ENCODE peak calls at places on chromosomes 3 and 15, in five cellular contexts. One of them, this sample, is unnamed. For H3K9me3, the result is how much of the 10 kb centered on the place peaks cover.

GRCh38 chr3:4771238-4771637 is 208.0 kb upstream of the BHLHE40 start:
- DNase-seq in gastrocnemius medialis: no peak
- DNase-seq in astrocyte: no peak
- DNase-seq in iPS DF 6.9: no peak
- DNase-seq in spleen: no peak
- DNase-seq in this sample: no peak

GRCh38 chr3:128152419-128153155 is 694 bp upstream of the EEFSEC start:
- DNase-seq in gastrocnemius medialis: no peak
- DNase-seq in astrocyte: peak
- DNase-seq in iPS DF 6.9: no peak
- DNase-seq in spleen: no peak
- DNase-seq in this sample: no peak

GRCh38 chr3:42755681-42756578 is 17.1 kb downstream of the CCDC13 start:
- DNase-seq in gastrocnemius medialis: no peak
- DNase-seq in astrocyte: no peak
- DNase-seq in iPS DF 6.9: no peak
- DNase-seq in spleen: no peak
- DNase-seq in this sample: no peak

GRCh38 chr3:9230596-9230995 is 18.9 kb downstream of the SRGAP3 start:
- DNase-seq in gastrocnemius medialis: no peak
- DNase-seq in astrocyte: peak
- DNase-seq in iPS DF 6.9: no peak
- DNase-seq in spleen: no peak
- DNase-seq in this sample: no peak

GRCh38 chr15:80010131-80010673 is 39.2 kb upstream of the BCL2A1 start:
- DNase-seq in gastrocnemius medialis: no peak
- DNase-seq in astrocyte: no peak
- DNase-seq in iPS DF 6.9: no peak
- DNase-seq in spleen: no peak
- DNase-seq in this sample: no peak

GRCh38 chr15:101187820-101188516 is 63.9 kb downstream of the CHSY1 start:
- DNase-seq in gastrocnemius medialis: no peak
- DNase-seq in astrocyte: peak
- DNase-seq in iPS DF 6.9: no peak
- DNase-seq in spleen: no peak
- DNase-seq in this sample: no peak

GRCh38 chr3:185508330-185508729 is 9.5 kb upstream of the TMEM41A start:
- DNase-seq in gastrocnemius medialis: no peak
- DNase-seq in astrocyte: no peak
- DNase-seq in iPS DF 6.9: no peak
- DNase-seq in spleen: no peak
- DNase-seq in this sample: no peak

GRCh38 chr3:117399311-117400068 is 689.9 kb downstream of the TUSC7 start:
- DNase-seq in gastrocnemius medialis: no peak
- DNase-seq in astrocyte: peak
- DNase-seq in iPS DF 6.9: peak
- DNase-seq in spleen: no peak
- DNase-seq in this sample: no peak

GRCh38 chr3:122902326-122902725 is 107.5 kb downstream of the SLC49A4 start:
- DNase-seq in gastrocnemius medialis: no peak
- DNase-seq in astrocyte: no peak
- DNase-seq in iPS DF 6.9: no peak
- DNase-seq in spleen: no peak
- DNase-seq in this sample: no peak

GRCh38 chr3:161913786-161914389 is 417.3 kb downstream of the OTOL1 start:
- DNase-seq in gastrocnemius medialis: no peak
- DNase-seq in astrocyte: peak
- DNase-seq in iPS DF 6.9: no peak
- DNase-seq in spleen: no peak
- DNase-seq in this sample: no peak

GRCh38 chr3:104412608-104413580 is 953.8 kb upstream of the ALCAM start:
- DNase-seq in gastrocnemius medialis: no peak
- DNase-seq in astrocyte: no peak
- DNase-seq in iPS DF 6.9: no peak
- DNase-seq in spleen: no peak
- DNase-seq in this sample: no peak

GRCh38 chr3:120498947-120499346 is 48.2 kb upstream of the FSTL1 start:
- DNase-seq in gastrocnemius medialis: no peak
- DNase-seq in astrocyte: peak
- DNase-seq in iPS DF 6.9: no peak
- DNase-seq in spleen: no peak
- DNase-seq in this sample: no peak

GRCh38 chr3:19331931-19332330 is 183.6 kb downstream of the KCNH8 start:
- DNase-seq in gastrocnemius medialis: no peak
- DNase-seq in astrocyte: no peak
- DNase-seq in iPS DF 6.9: no peak
- DNase-seq in spleen: no peak
- DNase-seq in this sample: no peak

GRCh38 chr3:144868506-144868905 is 896.9 kb downstream of the DIPK2A start:
- DNase-seq in gastrocnemius medialis: no peak
- DNase-seq in astrocyte: no peak
- DNase-seq in iPS DF 6.9: no peak
- DNase-seq in spleen: no peak
- DNase-seq in this sample: no peak

GRCh38 chr3:196284396-196284795 is 3.1 kb downstream of the PCYT1A start:
- DNase-seq in gastrocnemius medialis: no peak
- DNase-seq in astrocyte: no peak
- DNase-seq in iPS DF 6.9: no peak
- DNase-seq in spleen: no peak
- DNase-seq in this sample: no peak

GRCh38 chr3:58462829-58463180 is 29.1 kb upstream of the KCTD6 start:
- DNase-seq in gastrocnemius medialis: no peak
- DNase-seq in astrocyte: no peak
- DNase-seq in iPS DF 6.9: no peak
- DNase-seq in spleen: no peak
- DNase-seq in this sample: no peak

GRCh38 chr3:52343946-52344600 is 28.0 kb downstream of the DNAH1 start:
- DNase-seq in gastrocnemius medialis: no peak
- DNase-seq in astrocyte: no peak
- DNase-seq in iPS DF 6.9: no peak
- DNase-seq in spleen: no peak
- DNase-seq in this sample: no peak

GRCh38 chr15:34043391-34043790 is 4.4 kb upstream of the AVEN start:
- DNase-seq in gastrocnemius medialis: no peak
- DNase-seq in astrocyte: no peak
- DNase-seq in iPS DF 6.9: no peak
- DNase-seq in spleen: no peak
- DNase-seq in this sample: no peak

GRCh38 chr15:77659350-77660321 is 26.9 kb upstream of the LINGO1 start:
- DNase-seq in gastrocnemius medialis: no peak
- DNase-seq in astrocyte: peak
- DNase-seq in iPS DF 6.9: no peak
- DNase-seq in spleen: no peak
- DNase-seq in this sample: no peak

GRCh38 chr3:31247850-31248618 is 284.7 kb upstream of the STT3B start:
- DNase-seq in gastrocnemius medialis: no peak
- DNase-seq in astrocyte: peak
- DNase-seq in iPS DF 6.9: no peak
- DNase-seq in spleen: no peak
- DNase-seq in this sample: no peak

GRCh38 chr3:145649368-145649887 is 511.6 kb downstream of the PLOD2 start:
- DNase-seq in gastrocnemius medialis: no peak
- DNase-seq in astrocyte: no peak
- DNase-seq in iPS DF 6.9: no peak
- DNase-seq in spleen: no peak
- DNase-seq in this sample: no peak

GRCh38 chr3:153103406-153103945 is 58.5 kb upstream of the RAP2B start:
- DNase-seq in gastrocnemius medialis: no peak
- DNase-seq in astrocyte: no peak
- DNase-seq in iPS DF 6.9: no peak
- DNase-seq in spleen: no peak
- DNase-seq in this sample: no peak

GRCh38 chr15:34327906-34328305 is 9.7 kb downstream of the SLC12A6 start:
- DNase-seq in gastrocnemius medialis: no peak
- DNase-seq in astrocyte: no peak
- DNase-seq in iPS DF 6.9: no peak
- DNase-seq in spleen: no peak
- DNase-seq in this sample: no peak

GRCh38 chr3:111764645-111765091 is 94.4 kb upstream of the PHLDB2 start:
- DNase-seq in gastrocnemius medialis: no peak
- DNase-seq in astrocyte: peak
- DNase-seq in iPS DF 6.9: no peak
- DNase-seq in spleen: no peak
- DNase-seq in this sample: no peak

GRCh38 chr3:126180477-126181397 is at the start of gene ALDH1L1:
- DNase-seq in gastrocnemius medialis: peak
- DNase-seq in astrocyte: peak
- DNase-seq in iPS DF 6.9: no peak
- DNase-seq in spleen: no peak
- DNase-seq in this sample: no peak

GRCh38 chr15:40441736-40442531 is 1.2 kb downstream of the BAHD1 start:
- DNase-seq in gastrocnemius medialis: no peak
- DNase-seq in astrocyte: no peak
- DNase-seq in iPS DF 6.9: no peak
- DNase-seq in spleen: peak
- DNase-seq in this sample: peak

GRCh38 chr15:98658831-98659699 is 10.7 kb downstream of the IGF1R start:
- DNase-seq in gastrocnemius medialis: peak
- DNase-seq in astrocyte: peak
- DNase-seq in iPS DF 6.9: no peak
- DNase-seq in spleen: no peak
- DNase-seq in this sample: no peak

GRCh38 chr3:64011685-64012084 is 11.6 kb downstream of the PSMD6 start:
- DNase-seq in gastrocnemius medialis: no peak
- DNase-seq in astrocyte: peak
- DNase-seq in iPS DF 6.9: no peak
- DNase-seq in spleen: no peak
- DNase-seq in this sample: no peak

GRCh38 chr3:49469037-49469875 is 811 bp upstream of the DAG1 start:
- DNase-seq in gastrocnemius medialis: peak
- DNase-seq in astrocyte: peak
- DNase-seq in iPS DF 6.9: no peak
- DNase-seq in spleen: peak
- DNase-seq in this sample: no peak

GRCh38 chr3:169171739-169172138 is 491.8 kb downstream of the MECOM start:
- DNase-seq in gastrocnemius medialis: no peak
- DNase-seq in astrocyte: no peak
- DNase-seq in iPS DF 6.9: no peak
- DNase-seq in spleen: no peak
- DNase-seq in this sample: no peak

DNA sequence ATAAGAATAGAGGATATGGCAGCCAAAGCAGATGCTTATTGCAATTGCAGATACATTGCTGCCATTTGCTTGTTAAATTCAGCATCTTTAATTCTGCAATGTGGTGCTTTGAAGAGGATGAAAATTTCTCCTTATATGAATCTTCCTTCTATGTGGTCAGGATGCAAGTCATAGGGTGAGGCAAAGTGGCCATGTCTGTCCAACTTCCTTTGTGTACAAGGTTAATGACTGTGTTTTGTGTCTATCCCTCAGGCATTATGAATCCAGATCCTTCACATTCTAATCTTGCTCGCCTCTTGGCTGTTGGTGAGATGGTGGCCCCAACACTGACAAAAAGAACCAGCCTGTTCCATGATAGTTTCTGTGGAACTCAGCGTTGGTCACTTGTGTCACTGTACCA is 550.3 kb downstream of the AGBL1 start:
- DNase-seq in gastrocnemius medialis: no peak
- DNase-seq in astrocyte: no peak
- DNase-seq in iPS DF 6.9: no peak
- DNase-seq in spleen: no peak
- DNase-seq in this sample: no peak
- H3K9me3 ChIP-seq in gastrocnemius medialis: under half
- H3K9me3 ChIP-seq in astrocyte: under half
- H3K9me3 ChIP-seq in iPS DF 6.9: under half
- H3K9me3 ChIP-seq in spleen: under half
- H3K9me3 ChIP-seq in this sample: under half

GRCh38 chr15:97126556-97127233 is 796.2 kb downstream of the NR2F2 start:
- DNase-seq in gastrocnemius medialis: no peak
- DNase-seq in astrocyte: no peak
- DNase-seq in iPS DF 6.9: no peak
- DNase-seq in spleen: no peak
- DNase-seq in this sample: no peak
- H3K9me3 ChIP-seq in gastrocnemius medialis: under half
- H3K9me3 ChIP-seq in astrocyte: under half
- H3K9me3 ChIP-seq in iPS DF 6.9: under half
- H3K9me3 ChIP-seq in spleen: under half
- H3K9me3 ChIP-seq in this sample: under half

DNA sequence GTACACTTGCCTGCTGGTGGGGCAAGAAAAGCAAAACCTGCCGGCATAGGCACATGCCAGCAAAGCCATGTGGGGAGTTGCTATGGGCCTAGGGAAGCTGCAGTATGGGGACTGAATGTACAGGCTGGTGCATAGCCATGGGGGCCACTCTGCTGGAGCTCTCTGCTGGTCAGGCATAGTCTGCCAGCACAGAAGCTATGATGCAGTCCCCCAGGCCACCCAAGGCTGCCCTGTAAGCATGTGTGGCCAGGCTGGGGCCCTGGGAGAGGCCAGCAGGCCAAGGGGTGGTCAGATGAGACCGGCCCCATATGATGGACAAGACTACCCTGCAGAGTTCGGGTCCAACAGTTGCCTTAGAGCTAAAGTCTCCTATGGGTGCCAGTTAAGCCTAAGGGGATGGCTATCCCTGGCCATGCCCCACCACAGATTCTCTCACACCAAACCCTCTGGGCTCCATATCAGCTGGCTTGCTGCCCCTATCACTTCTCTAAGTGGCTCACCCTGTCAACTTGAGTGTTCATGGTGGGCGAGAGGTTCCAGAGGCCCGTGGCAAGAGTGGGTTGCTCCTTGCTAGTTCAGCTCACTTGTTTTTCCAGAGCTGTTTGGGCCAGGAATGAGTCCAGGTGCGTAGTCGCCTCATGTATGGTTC is 41.8 kb downstream of the CEP63 start:
- DNase-seq in gastrocnemius medialis: no peak
- DNase-seq in astrocyte: no peak
- DNase-seq in iPS DF 6.9: no peak
- DNase-seq in spleen: no peak
- DNase-seq in this sample: no peak
- H3K9me3 ChIP-seq in gastrocnemius medialis: under half
- H3K9me3 ChIP-seq in astrocyte: under half
- H3K9me3 ChIP-seq in iPS DF 6.9: under half
- H3K9me3 ChIP-seq in spleen: under half
- H3K9me3 ChIP-seq in this sample: under half

DNA sequence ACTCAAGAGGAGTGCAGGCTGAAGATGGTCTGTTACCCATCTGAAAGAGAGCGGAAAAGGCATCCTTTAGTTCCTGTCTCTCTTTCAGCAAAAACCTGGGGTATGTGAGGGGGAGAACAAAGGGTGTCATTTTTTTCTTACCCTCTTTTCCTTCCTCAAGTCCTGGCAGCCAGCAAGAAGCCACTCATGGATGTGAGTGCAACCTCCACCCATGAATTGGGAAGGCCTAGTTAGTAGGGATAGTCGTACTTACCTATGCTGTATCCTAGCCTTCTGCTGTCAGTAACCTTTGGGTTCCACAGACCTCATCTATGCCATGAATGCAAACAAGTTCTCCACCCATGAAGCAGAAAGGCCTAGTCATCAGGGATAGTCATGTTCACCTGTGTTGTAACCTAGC is 472.8 kb downstream of the ZIC1 start:
- DNase-seq in gastrocnemius medialis: no peak
- DNase-seq in astrocyte: no peak
- DNase-seq in iPS DF 6.9: no peak
- DNase-seq in spleen: no peak
- DNase-seq in this sample: no peak
- H3K9me3 ChIP-seq in gastrocnemius medialis: under half
- H3K9me3 ChIP-seq in astrocyte: under half
- H3K9me3 ChIP-seq in iPS DF 6.9: under half
- H3K9me3 ChIP-seq in spleen: half or more
- H3K9me3 ChIP-seq in this sample: under half

GRCh38 chr3:118666-119065 is 77.9 kb upstream of the CHL1 start:
- DNase-seq in gastrocnemius medialis: no peak
- DNase-seq in astrocyte: no peak
- DNase-seq in iPS DF 6.9: no peak
- DNase-seq in spleen: no peak
- DNase-seq in this sample: no peak
- H3K9me3 ChIP-seq in gastrocnemius medialis: under half
- H3K9me3 ChIP-seq in astrocyte: under half
- H3K9me3 ChIP-seq in iPS DF 6.9: under half
- H3K9me3 ChIP-seq in spleen: under half
- H3K9me3 ChIP-seq in this sample: under half